ENCODE peak calls at places on chromosomes 3 and 15, in six cellular contexts. M, K, R, I, O and B are unnamed samples.

GRCh38 chr15:40952301-40952900 is 870 bp upstream of the CHAC1 start:
- DNase-seq in M (peak), K (no peak), R (no peak), I (no peak), O (no peak), B (no peak)

GRCh38 chr3:40290396-40290795 is 19.1 kb upstream of the EIF1B start:
- DNase-seq in M (peak), K (no peak), R (no peak), I (no peak), O (no peak), B (no peak)

GRCh38 chr15:41043276-41043675 is 72.8 kb downstream of the INO80 start:
- DNase-seq in M (no peak), K (peak), R (peak), I (no peak), O (no peak), B (no peak)

GRCh38 chr3:56887402-56888025 is 85.8 kb upstream of the ARHGEF3 start:
- DNase-seq in M (no peak), K (no peak), R (no peak), I (no peak), O (no peak), B (no peak)

GRCh38 chr15:64536244-64536836 is 76.0 kb downstream of the ZNF609 start:
- DNase-seq in M (no peak), K (peak), R (peak), I (no peak), O (no peak), B (no peak)

GRCh38 chr3:157618075-157618760 is 115.0 kb upstream of the VEPH1 start:
- DNase-seq in M (no peak), K (peak), R (peak), I (peak), O (no peak), B (no peak)

GRCh38 chr3:151379083-151379734 is 5.3 kb downstream of the P2RY12 start:
- DNase-seq in M (peak), K (no peak), R (peak), I (no peak), O (no peak), B (no peak)

GRCh38 chr3:128554465-128555097 is 61.6 kb upstream of the GATA2 start:
- DNase-seq in M (peak), K (no peak), R (no peak), I (no peak), O (peak), B (no peak)

GRCh38 chr15:22979699-22980188 is 424 bp downstream of the CYFIP1 start:
- DNase-seq in M (no peak), K (peak), R (peak), I (no peak), O (peak), B (no peak)

GRCh38 chr3:78201066-78201465 is 1161.2 kb downstream of the ROBO2 start:
- DNase-seq in M (no peak), K (no peak), R (no peak), I (no peak), O (no peak), B (no peak)

GRCh38 chr15:74291101-74292071 is 55.3 kb downstream of the CCDC33 start:
- DNase-seq in M (peak), K (peak), R (peak), I (no peak), O (peak), B (peak)

GRCh38 chr3:184082034-184082433 is 14.8 kb upstream of the HTR3E start:
- DNase-seq in M (no peak), K (no peak), R (no peak), I (no peak), O (no peak), B (no peak)

GRCh38 chr3:79012946-79013362 is 754.8 kb downstream of the ROBO1 start:
- DNase-seq in M (no peak), K (peak), R (no peak), I (no peak), O (no peak), B (no peak)

GRCh38 chr3:130849111-130849552 is 44.8 kb upstream of the ATP2C1 start:
- DNase-seq in M (no peak), K (no peak), R (no peak), I (no peak), O (no peak), B (no peak)

GRCh38 chr3:45110185-45110833 is 35.9 kb downstream of the CDCP1 start:
- DNase-seq in M (no peak), K (no peak), R (no peak), I (no peak), O (no peak), B (no peak)

GRCh38 chr15:90868261-90868689 is at the start of gene FURIN:
- DNase-seq in M (no peak), K (no peak), R (no peak), I (no peak), O (no peak), B (no peak)

GRCh38 chr3:106673926-106674569 is 703.2 kb upstream of the CCDC54 start:
- DNase-seq in M (no peak), K (peak), R (no peak), I (no peak), O (no peak), B (no peak)

GRCh38 chr15:69081310-69082004 is 67.0 kb downstream of the NOX5 start:
- DNase-seq in M (peak), K (peak), R (peak), I (no peak), O (peak), B (no peak)

GRCh38 chr3:153829596-153830170 is 291.5 kb upstream of the ARHGEF26 start:
- DNase-seq in M (no peak), K (no peak), R (peak), I (no peak), O (no peak), B (no peak)

GRCh38 chr15:83066034-83066760 is 855 bp downstream of the BTBD1 start:
- DNase-seq in M (no peak), K (no peak), R (no peak), I (no peak), O (no peak), B (no peak)

GRCh38 chr15:68787609-68788264 is 33.0 kb downstream of the ANP32A start:
- DNase-seq in M (no peak), K (no peak), R (no peak), I (no peak), O (peak), B (no peak)

GRCh38 chr3:184815046-184815930 is 3.3 kb downstream of the VPS8 start:
- DNase-seq in M (no peak), K (peak), R (peak), I (no peak), O (no peak), B (no peak)

GRCh38 chr15:95417761-95418160 is 912.7 kb upstream of the NR2F2 start:
- DNase-seq in M (no peak), K (peak), R (peak), I (no peak), O (no peak), B (no peak)

GRCh38 chr15:41648097-41648496 is 12.1 kb upstream of the MGA start:
- DNase-seq in M (no peak), K (no peak), R (no peak), I (no peak), O (no peak), B (no peak)

GRCh38 chr15:73787621-73788020 is 34.5 kb upstream of the INSYN1 start:
- DNase-seq in M (no peak), K (no peak), R (no peak), I (no peak), O (no peak), B (no peak)

GRCh38 chr3:130820976-130821375 is 72.9 kb upstream of the ATP2C1 start:
- DNase-seq in M (no peak), K (peak), R (peak), I (no peak), O (no peak), B (no peak)

GRCh38 chr15:86021281-86022264 is 58.1 kb upstream of the AGBL1 start:
- DNase-seq in M (no peak), K (no peak), R (no peak), I (no peak), O (no peak), B (no peak)

GRCh38 chr15:96342143-96342466 is 11.6 kb downstream of the NR2F2 start:
- DNase-seq in M (no peak), K (no peak), R (no peak), I (no peak), O (no peak), B (no peak)

GRCh38 chr15:50116477-50116876 is 2.6 kb downstream of the ATP8B4 start:
- DNase-seq in M (peak), K (peak), R (peak), I (no peak), O (no peak), B (no peak)

GRCh38 chr3:44954289-44954688 is 21.7 kb downstream of the ZDHHC3 start:
- DNase-seq in M (no peak), K (no peak), R (no peak), I (no peak), O (no peak), B (no peak)

GRCh38 chr15:67998599-67999122 is 55.5 kb upstream of the PIAS1 start:
- DNase-seq in M (no peak), K (peak), R (peak), I (no peak), O (no peak), B (no peak)

GRCh38 chr3:52399593-52399992 is 45.3 kb downstream of the SEMA3G start:
- DNase-seq in M (no peak), K (no peak), R (no peak), I (no peak), O (no peak), B (no peak)

GRCh38 chr15:89114974-89115373 is 26.7 kb downstream of the ABHD2 start:
- DNase-seq in M (no peak), K (peak), R (peak), I (no peak), O (peak), B (no peak)

DNA sequence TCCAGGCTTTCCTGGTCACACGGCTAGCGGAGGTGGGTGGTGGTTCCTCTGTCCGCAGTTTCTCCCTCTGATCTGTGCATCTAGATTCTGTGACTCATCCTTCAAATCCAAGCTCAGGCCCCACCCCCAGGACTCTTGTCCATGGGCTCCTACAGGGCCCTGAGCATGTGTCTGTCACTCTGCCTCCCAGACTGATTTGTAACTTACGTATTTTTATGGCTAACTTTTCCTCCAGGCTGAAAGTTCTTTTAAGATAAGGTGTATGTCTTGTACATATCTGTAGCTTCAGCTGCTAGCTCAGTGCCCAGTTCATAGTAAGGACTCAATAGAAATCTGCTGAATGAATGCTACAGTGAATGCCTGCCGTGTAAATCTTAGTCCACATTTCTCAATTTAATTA is 8.0 kb downstream of the ESYT3 start:
- DNase-seq in M (no peak), K (peak), R (peak), I (no peak), O (no peak), B (no peak)
- TF ChIP-seq CTCF in M (no peak), K (no peak), R (no peak), I (no peak), O (no peak), B (no peak)

DNA sequence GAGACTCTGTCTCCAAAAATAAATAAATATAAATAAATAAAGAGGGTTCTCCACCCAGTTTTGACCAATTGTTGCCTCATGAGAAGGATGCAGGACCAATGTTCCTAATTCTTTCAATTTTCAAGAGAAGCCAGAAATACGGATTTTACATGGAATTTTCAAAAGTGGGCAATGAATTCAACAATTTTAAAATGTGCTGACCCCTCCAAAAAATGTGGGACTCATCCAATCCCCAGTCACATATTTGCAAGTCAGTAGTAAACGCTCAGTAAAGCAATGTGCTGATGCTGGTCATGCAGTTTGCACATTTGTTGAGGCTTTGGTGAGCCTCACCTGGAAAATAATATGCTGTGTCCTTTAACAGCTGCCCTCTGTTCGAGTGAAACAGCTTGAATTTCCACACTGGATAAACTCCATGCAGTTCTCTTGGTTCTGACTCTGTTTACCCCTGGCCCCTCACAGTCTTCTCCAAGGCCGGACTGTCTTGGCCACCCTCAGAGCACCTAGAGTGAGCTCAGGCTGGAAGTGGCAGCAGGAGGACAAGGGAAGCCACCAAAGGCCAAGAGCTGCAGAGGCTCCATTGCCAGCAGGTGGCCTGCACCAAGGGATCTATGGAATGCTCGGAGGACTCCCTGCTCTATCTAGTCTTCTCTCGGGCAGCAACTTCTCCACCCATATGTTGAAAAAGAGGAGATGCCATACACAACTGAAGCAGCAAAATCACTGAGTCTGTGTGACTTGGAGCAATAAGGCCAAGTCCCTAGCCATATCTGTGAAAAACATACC is 246.8 kb downstream of the UACA start:
- DNase-seq in M (no peak), K (no peak), R (no peak), I (no peak), O (no peak), B (no peak)
- TF ChIP-seq CTCF in M (no peak), K (no peak), R (no peak), I (no peak), O (no peak), B (no peak)

GRCh38 chr3:172106989-172107388 is 67.6 kb downstream of the FNDC3B start:
- DNase-seq in M (no peak), K (no peak), R (no peak), I (peak), O (no peak), B (no peak)

GRCh38 chr3:172110127-172110779 is 70.9 kb downstream of the FNDC3B start:
- DNase-seq in M (no peak), K (no peak), R (no peak), I (no peak), O (no peak), B (no peak)

GRCh38 chr3:172104471-172105072 is 65.2 kb downstream of the FNDC3B start:
- DNase-seq in M (peak), K (no peak), R (peak), I (no peak), O (no peak), B (no peak)

GRCh38 chr3:172106037-172106559 is 66.7 kb downstream of the FNDC3B start:
- DNase-seq in M (no peak), K (no peak), R (no peak), I (no peak), O (no peak), B (no peak)

GRCh38 chr3:172107403-172107802 is 68.0 kb downstream of the FNDC3B start:
- DNase-seq in M (no peak), K (no peak), R (no peak), I (peak), O (no peak), B (no peak)
- TF ChIP-seq CTCF in M (no peak), K (no peak), R (no peak), I (no peak), O (no peak), B (no peak)

DNA sequence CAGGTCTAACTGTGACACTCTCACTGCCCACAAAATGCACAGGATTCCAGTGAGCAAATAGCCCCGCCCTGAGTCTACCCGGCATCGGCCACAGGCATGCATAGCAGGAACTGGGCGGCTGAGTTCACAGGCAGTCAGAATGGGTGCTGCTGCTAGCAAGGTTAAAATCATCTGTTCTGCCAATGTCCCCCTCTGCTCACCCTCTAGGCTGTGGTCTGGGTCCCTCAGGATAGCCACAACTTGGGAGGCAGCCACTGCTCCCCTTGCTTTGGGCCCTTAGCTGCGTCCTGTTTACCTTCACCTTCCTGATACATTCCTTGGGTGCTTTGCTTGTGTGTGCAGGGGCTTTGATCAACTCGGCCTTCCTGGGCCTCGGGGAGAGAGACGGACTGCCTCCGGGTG is 232.9 kb upstream of the RGMA start:
- DNase-seq in M (no peak), K (no peak), R (no peak), I (no peak), O (no peak), B (no peak)
- TF ChIP-seq CTCF in M (no peak), K (no peak), R (no peak), I (no peak), O (no peak), B (no peak)

DNA sequence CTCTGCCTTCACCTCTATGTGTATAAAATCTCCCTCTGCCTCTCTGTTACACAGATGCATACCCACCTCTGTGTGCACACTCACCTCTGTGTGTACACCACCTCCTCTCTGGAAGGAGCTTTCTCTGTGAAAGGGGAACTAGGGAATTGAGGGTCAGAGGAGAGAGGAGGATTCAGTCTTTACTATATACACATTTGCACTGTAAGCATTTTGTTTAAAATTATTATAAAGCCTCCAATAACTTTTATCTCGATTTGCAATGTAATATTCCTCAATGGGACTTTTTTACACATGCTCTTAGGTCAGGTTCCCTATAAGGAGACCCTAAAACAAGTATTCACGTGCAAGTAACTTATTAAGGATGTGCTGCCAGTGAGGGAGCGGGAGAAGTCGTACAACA is 82.5 kb downstream of the OXNAD1 start:
- DNase-seq in M (no peak), K (no peak), R (no peak), I (no peak), O (no peak), B (no peak)
- TF ChIP-seq CTCF in M (no peak), K (no peak), R (no peak), I (no peak), O (no peak), B (no peak)

GRCh38 chr15:79582650-79583049 is 150.5 kb downstream of the MINAR1 start:
- DNase-seq in M (no peak), K (no peak), R (peak), I (no peak), O (no peak), B (no peak)
- TF ChIP-seq CTCF in M (no peak), K (no peak), R (no peak), I (no peak), O (no peak), B (no peak)

GRCh38 chr3:23201154-23201838 is 1.8 kb upstream of the UBE2E2 start:
- DNase-seq in M (no peak), K (no peak), R (no peak), I (no peak), O (no peak), B (no peak)

GRCh38 chr3:23202203-23202920 is 765 bp upstream of the UBE2E2 start:
- DNase-seq in M (no peak), K (peak), R (peak), I (no peak), O (no peak), B (no peak)

GRCh38 chr3:23202921-23203650 is at the start of gene UBE2E2:
- DNase-seq in M (peak), K (peak), R (peak), I (no peak), O (peak), B (peak)

GRCh38 chr3:23206371-23206770 is 3.2 kb downstream of the UBE2E2 start:
- DNase-seq in M (no peak), K (no peak), R (no peak), I (no peak), O (no peak), B (no peak)

GRCh38 chr3:23203651-23204111 is 554 bp downstream of the UBE2E2 start:
- DNase-seq in M (peak), K (peak), R (peak), I (no peak), O (peak), B (no peak)
- TF ChIP-seq CTCF in M (no peak), K (no peak), R (no peak), I (no peak), O (no peak), B (no peak)

GRCh38 chr3:15205934-15206661 is at the start of gene CAPN7:
- DNase-seq in M (peak), K (peak), R (peak), I (peak), O (peak), B (peak)
- TF ChIP-seq CTCF in M (peak), K (peak), R (peak), I (peak), O (peak), B (peak)

GRCh38 chr3:15409239-15409638 is 18.1 kb downstream of the METTL6 start:
- DNase-seq in M (no peak), K (no peak), R (no peak), I (no peak), O (no peak), B (no peak)
- TF ChIP-seq CTCF in M (no peak), K (no peak), R (no peak), I (no peak), O (no peak), B (no peak)

DNA sequence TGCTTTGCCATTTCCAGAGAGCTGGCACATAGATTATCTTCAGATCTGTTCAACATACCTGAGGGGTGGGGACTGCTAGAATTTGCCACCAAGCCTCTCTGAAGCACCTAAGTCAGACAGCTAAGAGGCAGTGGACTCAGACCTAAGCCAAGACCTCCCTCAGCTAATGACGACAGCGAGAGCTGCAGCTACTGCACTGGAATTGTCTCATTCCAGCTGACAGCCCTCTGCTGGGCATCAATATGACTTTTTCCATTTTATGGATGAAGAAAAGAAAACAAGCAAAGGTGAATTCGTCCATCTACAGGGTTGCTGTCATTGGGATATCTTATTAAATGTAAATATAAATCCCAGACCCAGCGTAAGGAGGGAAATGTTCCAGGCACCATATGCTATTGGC is 85.3 kb upstream of the LRTM1 start:
- DNase-seq in M (no peak), K (peak), R (peak), I (no peak), O (no peak), B (no peak)
- TF ChIP-seq CTCF in M (peak), K (peak), R (no peak), I (no peak), O (no peak), B (peak)